ENCODE peak calls at places on chromosomes 4 and X, in six cellular contexts. B is aorta, D is small intestine, E is prostate gland, N is RWPE1, A is caudate nucleus. H is an unnamed sample.

GRCh38 chr4:70709551-70710080 is 12.1 kb upstream of the RUFY3 start:
- DNase-seq in B (no peak), D (no peak), E (peak; percentile 12), N (no peak), A (no peak), H (no peak)

GRCh38 chr4:101678180-101678579 is 112.3 kb upstream of the BANK1 start:
- DNase-seq in B (no peak), D (no peak), E (no peak), N (no peak), A (no peak), H (no peak)

GRCh38 chr4:829761-830655 is 4.1 kb upstream of the CPLX1 start:
- DNase-seq in B (peak; percentile 69), D (no peak), E (no peak), N (no peak), A (no peak), H (peak; percentile 61)

GRCh38 chrX:119622356-119623232 is 16.4 kb upstream of the NKRF start:
- DNase-seq in B (no peak), D (no peak), E (peak; percentile 63), N (no peak), A (no peak), H (peak; percentile 21)

GRCh38 chr4:158578476-158578875 is 56.8 kb downstream of the RXFP1 start:
- DNase-seq in B (no peak), D (peak; percentile 13), E (no peak), N (peak; percentile 52), A (no peak), H (no peak)

GRCh38 chr4:105683038-105683437 is 25.5 kb downstream of the INTS12 start:
- DNase-seq in B (no peak), D (no peak), E (peak; percentile 91), N (no peak), A (no peak), H (no peak)

GRCh38 chr4:101211146-101211553 is 136.2 kb downstream of the PPP3CA start:
- DNase-seq in B (no peak), D (peak; percentile 35), E (no peak), N (peak; percentile 29), A (no peak), H (no peak)

GRCh38 chr4:142402925-142403324 is 443.2 kb downstream of the INPP4B start:
- DNase-seq in B (no peak), D (no peak), E (peak; percentile 10), N (no peak), A (no peak), H (no peak)

GRCh38 chr4:8293131-8293975 is 23.8 kb downstream of the HTRA3 start:
- DNase-seq in B (peak; percentile 68), D (no peak), E (no peak), N (no peak), A (no peak), H (peak; percentile 63)

GRCh38 chrX:13216139-13216538 is 103.7 kb downstream of the ATXN3L start:
- DNase-seq in B (no peak), D (no peak), E (no peak), N (no peak), A (no peak), H (no peak)

GRCh38 chr4:2061208-2062131 is 2.3 kb downstream of the NAT8L start:
- DNase-seq in B (no peak), D (no peak), E (no peak), N (no peak), A (no peak), H (no peak)

GRCh38 chr4:128366212-128366611 is 78.6 kb upstream of the PGRMC2 start:
- DNase-seq in B (no peak), D (no peak), E (no peak), N (no peak), A (no peak), H (no peak)

GRCh38 chrX:1390621-1391369 is 1.1 kb downstream of the SLC25A6 start:
- DNase-seq in B (peak; percentile 67), D (no peak), E (no peak), N (no peak), A (no peak), H (peak; percentile 20)

GRCh38 chr4:7398788-7399432 is 35.8 kb downstream of the PSAPL1 start:
- DNase-seq in B (peak; percentile 52), D (no peak), E (no peak), N (no peak), A (no peak), H (no peak)

GRCh38 chrX:115487608-115488007 is 73.4 kb upstream of the PLS3 start:
- DNase-seq in B (no peak), D (no peak), E (no peak), N (no peak), A (no peak), H (no peak)

GRCh38 chr4:17817027-17817426 is 6.2 kb downstream of the NCAPG start:
- DNase-seq in B (no peak), D (peak; percentile 56), E (no peak), N (peak; percentile 4), A (no peak), H (no peak)

GRCh38 chrX:140362861-140363260 is 142.0 kb downstream of the SOX3 start:
- DNase-seq in B (no peak), D (no peak), E (no peak), N (no peak), A (no peak), H (no peak)

GRCh38 chrX:122641136-122641535 is 542.9 kb upstream of the GRIA3 start:
- DNase-seq in B (no peak), D (no peak), E (no peak), N (no peak), A (no peak), H (no peak)

GRCh38 chrX:72316408-72317079 is 10.8 kb upstream of the CITED1 start:
- DNase-seq in B (no peak), D (peak; percentile 69), E (no peak), N (no peak), A (no peak), H (no peak)

GRCh38 chr4:2795558-2796260 is 2.8 kb downstream of the SH3BP2 start:
- DNase-seq in B (peak; percentile 74), D (no peak), E (no peak), N (no peak), A (no peak), H (peak; percentile 17)

GRCh38 chr4:10326075-10326474 is 131.2 kb downstream of the ZNF518B start:
- DNase-seq in B (no peak), D (no peak), E (no peak), N (no peak), A (no peak), H (no peak)

GRCh38 chrX:44974462-44974861 is 101.5 kb downstream of the KDM6A start:
- DNase-seq in B (no peak), D (peak; percentile 18), E (no peak), N (peak; percentile 50), A (no peak), H (no peak)

GRCh38 chrX:69231903-69232302 is 66.7 kb upstream of the PJA1 start:
- DNase-seq in B (no peak), D (no peak), E (no peak), N (peak; percentile 4), A (no peak), H (no peak)

GRCh38 chr4:113673450-113673849 is 88.1 kb downstream of the CAMK2D start:
- DNase-seq in B (no peak), D (no peak), E (no peak), N (peak; percentile 23), A (no peak), H (no peak)

GRCh38 chrX:140664939-140665338 is 44.6 kb upstream of the LINC00632 start:
- DNase-seq in B (no peak), D (no peak), E (no peak), N (peak; percentile 4), A (no peak), H (no peak)

GRCh38 chrX:153887385-153887784 is 1.4 kb upstream of the L1CAM start:
- DNase-seq in B (no peak), D (no peak), E (no peak), N (no peak), A (no peak), H (no peak)

GRCh38 chr4:87880106-87880505 is 47.3 kb downstream of the MEPE start:
- DNase-seq in B (no peak), D (no peak), E (no peak), N (no peak), A (no peak), H (no peak)

DNA sequence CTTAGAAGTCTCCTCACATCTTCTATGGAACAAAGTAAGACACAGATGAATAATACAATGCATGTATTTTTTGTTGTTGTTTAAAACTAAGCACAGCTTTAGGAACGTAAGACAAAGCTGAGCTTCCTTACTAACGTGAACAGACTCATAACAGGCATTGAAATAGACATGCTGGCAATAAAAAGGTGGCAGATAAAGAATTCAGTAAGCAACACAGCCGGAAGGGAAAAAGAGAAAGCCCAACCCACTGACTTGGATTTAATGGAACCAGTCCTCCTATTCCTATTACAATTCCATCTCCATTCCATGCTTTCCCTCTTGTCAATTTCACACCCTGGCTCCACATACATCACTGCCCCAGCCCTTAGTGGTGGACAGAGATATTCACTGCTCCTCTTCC is 182.1 kb downstream of the NSUN7 start:
- DNase-seq in B (no peak), D (no peak), E (no peak), N (no peak), A (no peak), H (no peak)
- H3K27ac ChIP-seq in B (no peak overlapping the region), D (no peak overlapping the region), E (no peak overlapping the region), N (no peak overlapping the region), A (peak overlapping the region; percentile 14), H (no peak overlapping the region)

GRCh38 chr4:57048590-57049304 is 61.4 kb downstream of the IGFBP7 start:
- DNase-seq in B (no peak), D (no peak), E (no peak), N (peak; percentile 42), A (no peak), H (no peak)
- H3K27ac ChIP-seq in B (peak overlapping the region; percentile 87), D (no peak overlapping the region), E (no peak overlapping the region), N (no peak overlapping the region), A (no peak overlapping the region), H (peak overlapping the region; percentile 61)

GRCh38 chrX:74453178-74453577 is 31.9 kb downstream of the SLC16A2 start:
- DNase-seq in B (no peak), D (no peak), E (no peak), N (peak; percentile 41), A (no peak), H (no peak)

GRCh38 chrX:74450803-74451449 is 29.6 kb downstream of the SLC16A2 start:
- DNase-seq in B (no peak), D (no peak), E (no peak), N (peak; percentile 61), A (no peak), H (no peak)

GRCh38 chrX:74449937-74450330 is 28.6 kb downstream of the SLC16A2 start:
- DNase-seq in B (no peak), D (no peak), E (no peak), N (peak; percentile 55), A (no peak), H (no peak)

GRCh38 chrX:74452199-74452481 is 30.8 kb downstream of the SLC16A2 start:
- DNase-seq in B (no peak), D (no peak), E (no peak), N (no peak), A (no peak), H (no peak)

GRCh38 chrX:74451450-74452198 is 30.3 kb downstream of the SLC16A2 start:
- DNase-seq in B (no peak), D (no peak), E (no peak), N (no peak), A (no peak), H (no peak)
- H3K27ac ChIP-seq in B (no peak overlapping the region), D (no peak overlapping the region), E (no peak overlapping the region), N (no peak overlapping the region), A (no peak overlapping the region), H (no peak overlapping the region)

DNA sequence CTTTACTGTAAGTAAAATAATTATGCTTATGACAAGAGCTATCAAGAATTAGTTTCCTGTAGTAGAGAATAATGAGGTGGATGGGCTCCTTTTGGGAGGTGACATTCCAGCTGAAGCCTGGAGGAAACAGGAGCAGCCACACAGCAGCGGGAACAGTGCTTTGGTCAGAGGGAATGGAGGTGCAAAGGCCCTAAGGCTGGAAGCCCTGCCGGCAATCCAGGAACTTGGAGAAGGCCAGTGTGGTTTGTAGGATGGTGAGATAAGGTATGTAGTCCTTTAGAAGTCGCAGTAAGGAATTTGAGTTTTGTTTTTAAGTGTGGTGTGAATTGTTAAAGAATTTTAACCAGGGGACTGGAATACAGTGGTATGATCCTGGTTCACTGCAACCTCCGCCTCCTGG is 8.1 kb downstream of the TMEM131L start:
- DNase-seq in B (no peak), D (no peak), E (no peak), N (no peak), A (no peak), H (no peak)
- H3K27ac ChIP-seq in B (no peak overlapping the region), D (no peak overlapping the region), E (no peak overlapping the region), N (no peak overlapping the region), A (no peak overlapping the region), H (peak overlapping the region; percentile 68)

H was measured in tibial artery.